ENCODE peak calls at places on chromosomes 3 and 15, in four cellular contexts. One of them, this sample, is unnamed.

GRCh38 chr15:88378259-88378658 is 88.9 kb downstream of the MRPL46 start:
- DNase-seq in esophagus squamous epithelium: no peak
- DNase-seq in stromal cell of bone marrow: no peak
- DNase-seq in stimulated activated CD8-positive, alpha-beta memory T cell treated with anti-CD3 and anti-CD28 coated beads, Interleukin-15, amount 100 ng/mL, for 24 hours: no peak
- DNase-seq in this sample: no peak

GRCh38 chr3:123312331-123313265 is 110.9 kb downstream of the SEC22A start:
- DNase-seq in esophagus squamous epithelium: no peak
- DNase-seq in stromal cell of bone marrow: no peak
- DNase-seq in stimulated activated CD8-positive, alpha-beta memory T cell treated with anti-CD3 and anti-CD28 coated beads, Interleukin-15, amount 100 ng/mL, for 24 hours: no peak
- DNase-seq in this sample: no peak

GRCh38 chr15:68630205-68630555 is 51.4 kb downstream of the CORO2B start:
- DNase-seq in esophagus squamous epithelium: no peak
- DNase-seq in stromal cell of bone marrow: no peak
- DNase-seq in stimulated activated CD8-positive, alpha-beta memory T cell treated with anti-CD3 and anti-CD28 coated beads, Interleukin-15, amount 100 ng/mL, for 24 hours: no peak
- DNase-seq in this sample: no peak

GRCh38 chr3:36837089-36837488 is 72.7 kb upstream of the DCLK3 start:
- DNase-seq in esophagus squamous epithelium: no peak
- DNase-seq in stromal cell of bone marrow: no peak
- DNase-seq in stimulated activated CD8-positive, alpha-beta memory T cell treated with anti-CD3 and anti-CD28 coated beads, Interleukin-15, amount 100 ng/mL, for 24 hours: no peak
- DNase-seq in this sample: no peak

GRCh38 chr3:30751610-30752299 is 142.7 kb downstream of the GADL1 start:
- DNase-seq in esophagus squamous epithelium: no peak
- DNase-seq in stromal cell of bone marrow: peak
- DNase-seq in stimulated activated CD8-positive, alpha-beta memory T cell treated with anti-CD3 and anti-CD28 coated beads, Interleukin-15, amount 100 ng/mL, for 24 hours: no peak
- DNase-seq in this sample: no peak

GRCh38 chr3:135736740-135737139 is 228.8 kb upstream of the PPP2R3A start:
- DNase-seq in esophagus squamous epithelium: no peak
- DNase-seq in stromal cell of bone marrow: no peak
- DNase-seq in stimulated activated CD8-positive, alpha-beta memory T cell treated with anti-CD3 and anti-CD28 coated beads, Interleukin-15, amount 100 ng/mL, for 24 hours: no peak
- DNase-seq in this sample: peak

GRCh38 chr3:194906229-194906629 is 220.5 kb downstream of the FAM43A start:
- DNase-seq in esophagus squamous epithelium: no peak
- DNase-seq in stromal cell of bone marrow: no peak
- DNase-seq in stimulated activated CD8-positive, alpha-beta memory T cell treated with anti-CD3 and anti-CD28 coated beads, Interleukin-15, amount 100 ng/mL, for 24 hours: no peak
- DNase-seq in this sample: no peak

GRCh38 chr3:138625707-138626365 is 17.3 kb downstream of the FAIM start:
- DNase-seq in esophagus squamous epithelium: no peak
- DNase-seq in stromal cell of bone marrow: peak
- DNase-seq in stimulated activated CD8-positive, alpha-beta memory T cell treated with anti-CD3 and anti-CD28 coated beads, Interleukin-15, amount 100 ng/mL, for 24 hours: no peak
- DNase-seq in this sample: no peak

GRCh38 chr3:131868203-131868602 is 166.6 kb downstream of the CPNE4 start:
- DNase-seq in esophagus squamous epithelium: no peak
- DNase-seq in stromal cell of bone marrow: no peak
- DNase-seq in stimulated activated CD8-positive, alpha-beta memory T cell treated with anti-CD3 and anti-CD28 coated beads, Interleukin-15, amount 100 ng/mL, for 24 hours: no peak
- DNase-seq in this sample: no peak

GRCh38 chr3:53236112-53236841 is 19.5 kb downstream of the TKT start:
- DNase-seq in esophagus squamous epithelium: no peak
- DNase-seq in stromal cell of bone marrow: peak
- DNase-seq in stimulated activated CD8-positive, alpha-beta memory T cell treated with anti-CD3 and anti-CD28 coated beads, Interleukin-15, amount 100 ng/mL, for 24 hours: no peak
- DNase-seq in this sample: peak

This sample was measured in H9.